ENCODE peak calls at places on chromosomes 2 and 18, in nine cellular contexts. A is upper lobe of right lung; D is stomach; K is heart right ventricle; Y is adrenal gland; V is astrocyte; Q is psoas muscle; Z is brain microvascular endothelial cell; E is CD8-positive, alpha-beta T cell. M is an unnamed sample.

GRCh38 chr2:240328526-240328925 is 106.9 kb upstream of the GPC1 start:
- DNase-seq in A (no peak), D (no peak), K (no peak), Y (peak; percentile 11), V (no peak), Q (no peak), Z (no peak), E (no peak), M (no peak)

GRCh38 chr2:16665746-16666452 is at the start of gene CYRIA:
- DNase-seq in A (peak; percentile 85), D (peak; percentile 73), K (peak; percentile 63), Y (peak; percentile 75), V (no peak), Q (peak; percentile 86), Z (no peak), E (peak; percentile 56), M (peak; percentile 44)

GRCh38 chr2:47651296-47651695 is 131.6 kb upstream of the MSH6 start:
- DNase-seq in A (peak; percentile 15), D (no peak), K (no peak), Y (no peak), V (no peak), Q (no peak), Z (no peak), E (no peak), M (no peak)

GRCh38 chr2:74374509-74375205 is 5.5 kb downstream of the DCTN1 start:
- DNase-seq in A (no peak), D (peak; percentile 71), K (peak; percentile 80), Y (peak; percentile 96), V (peak; percentile 75), Q (peak; percentile 81), Z (peak; percentile 63), E (no peak), M (peak; percentile 20)

GRCh38 chr18:3498705-3499451 is 48.9 kb downstream of the TGIF1 start:
- DNase-seq in A (peak; percentile 69), D (peak; percentile 37), K (no peak), Y (peak; percentile 60), V (peak; percentile 49), Q (no peak), Z (peak; percentile 18), E (no peak), M (peak; percentile 32)

GRCh38 chr2:20167356-20167755 is 57.6 kb downstream of the SDC1 start:
- DNase-seq in A (no peak), D (no peak), K (no peak), Y (no peak), V (no peak), Q (no peak), Z (peak; percentile 40), E (no peak), M (no peak)

GRCh38 chr2:36069083-36069482 is 286.5 kb upstream of the CRIM1 start:
- DNase-seq in A (no peak), D (no peak), K (no peak), Y (no peak), V (no peak), Q (no peak), Z (no peak), E (no peak), M (no peak)

GRCh38 chr2:98548920-98549818 is 59.1 kb downstream of the COA5 start:
- DNase-seq in A (no peak), D (no peak), K (no peak), Y (peak; percentile 25), V (no peak), Q (no peak), Z (no peak), E (no peak), M (no peak)

GRCh38 chr2:176106636-176107539 is at the start of gene HOXD11:
- DNase-seq in A (no peak), D (no peak), K (no peak), Y (no peak), V (no peak), Q (no peak), Z (no peak), E (no peak), M (peak; percentile 98)

GRCh38 chr18:1232867-1233266 is 328.2 kb downstream of the ADCYAP1 start:
- DNase-seq in A (no peak), D (no peak), K (no peak), Y (no peak), V (no peak), Q (no peak), Z (no peak), E (no peak), M (no peak)

GRCh38 chr2:117936871-117937428 is 76.9 kb downstream of the CCDC93 start:
- DNase-seq in A (no peak), D (no peak), K (peak; percentile 32), Y (peak; percentile 79), V (no peak), Q (no peak), Z (no peak), E (no peak), M (no peak)

DNA sequence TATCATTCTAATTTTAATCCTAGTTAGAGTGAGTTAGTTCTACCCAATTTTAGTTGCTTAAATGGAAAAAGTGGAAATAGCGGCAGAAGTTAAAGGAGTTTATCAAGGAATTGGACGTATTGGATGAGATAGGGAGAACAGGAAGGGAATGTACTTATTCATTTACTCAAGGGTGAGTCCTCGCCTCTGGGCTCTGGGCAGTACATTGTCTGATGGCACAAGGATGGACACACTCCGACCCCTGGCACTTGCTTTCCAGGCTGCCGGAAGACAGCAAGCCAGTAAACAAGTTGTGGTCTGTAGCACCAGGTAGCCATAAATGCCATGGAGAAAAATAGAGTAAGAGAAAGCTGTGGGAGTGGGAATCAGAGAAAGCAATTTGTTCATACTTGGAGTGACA is 136.1 kb upstream of the BCL2L11 start:
- DNase-seq in A (no peak), D (no peak), K (no peak), Y (no peak), V (no peak), Q (no peak), Z (no peak), E (no peak), M (no peak)
- H3K27ac ChIP-seq in A (no peak overlapping the region), D (no peak overlapping the region), K (no peak overlapping the region), Y (no peak overlapping the region), V (no peak overlapping the region), Q (no peak overlapping the region), Z (no peak overlapping the region), E (no peak overlapping the region), M (no peak overlapping the region)

GRCh38 chr2:241660593-241661213 is 23.2 kb downstream of the ATG4B start:
- DNase-seq in A (no peak), D (no peak), K (no peak), Y (no peak), V (no peak), Q (no peak), Z (no peak), E (no peak), M (no peak)

GRCh38 chr2:241658296-241658695 is 20.8 kb downstream of the ATG4B start:
- DNase-seq in A (no peak), D (no peak), K (no peak), Y (no peak), V (no peak), Q (no peak), Z (no peak), E (no peak), M (no peak)

GRCh38 chr2:241657851-241658254 is 20.4 kb downstream of the ATG4B start:
- DNase-seq in A (no peak), D (no peak), K (no peak), Y (no peak), V (no peak), Q (no peak), Z (no peak), E (no peak), M (no peak)

GRCh38 chr2:241656190-241656741 is 18.8 kb downstream of the ATG4B start:
- DNase-seq in A (no peak), D (no peak), K (no peak), Y (no peak), V (no peak), Q (no peak), Z (no peak), E (no peak), M (no peak)

DNA sequence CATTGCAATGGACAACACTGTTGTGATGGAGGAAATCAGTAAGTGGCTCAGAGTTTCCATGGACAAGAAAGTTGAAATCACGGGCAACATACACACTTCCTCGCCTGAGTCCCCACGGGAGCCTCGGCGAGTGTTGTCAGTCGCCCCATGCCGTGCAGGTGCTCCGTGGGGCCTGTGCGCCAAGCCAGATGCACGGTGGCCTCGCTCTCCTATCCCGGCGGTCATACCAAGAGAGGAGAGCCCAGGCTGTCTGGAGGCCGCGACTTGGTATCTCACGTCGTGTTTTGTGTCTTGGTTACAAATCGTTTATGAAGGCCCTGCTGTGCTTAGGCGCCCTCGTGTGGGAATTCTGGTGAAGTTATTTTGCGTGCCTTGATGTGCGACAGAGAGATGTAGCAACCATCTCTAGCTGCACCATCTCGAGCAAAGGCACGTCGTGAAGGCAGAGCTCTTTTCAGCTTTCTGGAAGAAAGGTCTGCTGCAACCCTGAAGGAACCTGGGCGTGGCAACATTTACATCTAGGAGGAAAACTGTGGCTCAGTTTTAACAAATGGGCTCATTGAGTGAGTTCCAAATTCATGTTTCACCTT is 21.8 kb downstream of the ATG4B start:
- DNase-seq in A (no peak), D (peak; percentile 58), K (peak; percentile 53), Y (peak; percentile 89), V (peak; percentile 39), Q (peak; percentile 70), Z (peak; percentile 78), E (no peak), M (peak; percentile 44)
- TF ChIP-seq CTCF in A (peak; percentile 55), D (no peak), K (peak; percentile 59), Y (peak; percentile 59), V (peak; percentile 68), Q (peak; percentile 47), Z (peak; percentile 86), E (no peak), M (peak; percentile 74)

DNA sequence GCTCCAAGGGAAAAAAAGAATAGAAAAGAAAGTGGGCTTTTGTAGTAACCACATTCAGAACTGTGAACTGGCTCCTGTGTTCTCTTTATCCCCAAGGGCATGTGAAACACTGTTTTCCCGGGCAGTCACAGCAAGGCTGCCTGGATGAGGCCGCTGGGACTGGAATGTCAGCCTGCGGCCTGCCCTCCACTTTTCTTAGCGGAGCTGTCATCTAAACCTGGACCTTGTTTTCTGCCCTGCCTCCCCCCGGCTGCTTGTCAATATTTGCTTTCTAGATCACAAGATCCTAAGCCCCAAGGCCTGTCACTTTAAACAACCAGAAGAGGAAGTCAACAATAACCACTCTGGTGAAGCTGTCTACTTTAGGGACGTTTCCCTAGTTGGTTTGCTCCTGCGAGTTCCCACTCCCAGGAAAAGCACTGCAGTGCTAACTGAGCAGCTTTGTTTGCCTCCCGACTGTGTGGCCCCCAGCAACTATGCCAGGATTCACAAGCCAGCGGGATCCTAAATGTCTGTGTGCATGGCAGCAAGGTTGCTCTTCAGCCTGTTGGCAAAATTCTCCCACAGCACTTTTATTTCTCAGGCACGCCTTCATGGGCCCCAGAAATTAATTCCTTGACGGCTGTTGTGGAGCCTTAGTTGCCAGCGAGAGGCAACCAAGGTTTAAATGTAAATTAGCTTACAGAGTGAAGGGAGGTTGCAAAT is 30.6 kb downstream of the SOWAHC start:
- DNase-seq in A (no peak), D (peak; percentile 50), K (no peak), Y (no peak), V (no peak), Q (no peak), Z (no peak), E (no peak), M (no peak)
- H3K27ac ChIP-seq in A (peak overlapping the region; percentile 70), D (peak overlapping the region; percentile 70), K (peak overlapping the region; percentile 83), Y (no peak overlapping the region), V (no peak overlapping the region), Q (no peak overlapping the region), Z (no peak overlapping the region), E (no peak overlapping the region), M (no peak overlapping the region)

DNA sequence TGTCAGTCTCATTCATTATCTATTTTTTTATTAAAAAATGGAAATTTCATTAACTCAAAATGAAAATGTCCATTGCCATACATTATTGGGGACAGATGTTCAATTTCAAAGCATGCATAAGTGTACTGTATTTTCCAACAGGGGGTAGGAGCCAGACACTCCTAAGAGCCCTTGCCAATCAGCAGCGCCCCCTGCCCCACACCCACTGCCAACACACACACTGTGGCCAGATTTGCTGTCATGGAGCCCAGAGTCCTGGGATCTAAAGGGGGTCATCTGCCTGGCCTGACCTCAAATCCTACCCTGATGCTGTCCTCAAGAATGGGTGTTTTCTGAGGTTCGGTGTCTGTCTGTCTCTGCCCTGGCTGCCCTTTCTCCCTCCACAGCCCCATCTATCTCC is 162.2 kb upstream of the TWIST2 start:
- DNase-seq in A (no peak), D (no peak), K (no peak), Y (peak; percentile 41), V (no peak), Q (no peak), Z (no peak), E (no peak), M (no peak)
- TF ChIP-seq CTCF in A (no peak), D (no peak), K (no peak), Y (no peak), V (no peak), Q (no peak), Z (peak; percentile 13), E (no peak), M (no peak)